ENCODE peak calls at places on chromosomes 4 and X, in nine cellular contexts. T is H7, V is hepatocyte, W is mesenchymal stem cell, G is heart left ventricle, Q is NT2/D1, A is endodermal cell, O is psoas muscle, B is IMR-90. C is an unnamed sample.

GRCh38 chr4:125187221-125187620 is 127.5 kb upstream of the FAT4 start:
- DNase-seq in Q (no peak), G (no peak), O (no peak), V (no peak), B (peak; percentile 75), W (peak; percentile 44), A (no peak), T (no peak), C (no peak)

GRCh38 chr4:41819621-41820020 is 71.1 kb upstream of the PHOX2B start:
- DNase-seq in A (no peak), G (no peak), B (no peak), W (no peak), Q (no peak), T (no peak), V (no peak), O (no peak), C (no peak)

GRCh38 chr4:67198757-67199156 is 346.5 kb downstream of the CENPC start:
- DNase-seq in O (no peak), Q (no peak), W (peak; percentile 57), B (no peak), G (no peak), V (peak; percentile 63), A (no peak), T (peak; percentile 9), C (no peak)

GRCh38 chr4:112210777-112211176 is 20.8 kb upstream of the AP1AR start:
- DNase-seq in Q (no peak), A (no peak), T (no peak), G (no peak), B (no peak), O (no peak), W (no peak), V (no peak), C (no peak)

GRCh38 chrX:111387470-111387869 is 24.5 kb downstream of the DCX start:
- DNase-seq in T (no peak), V (no peak), W (peak; percentile 23), G (no peak), B (no peak), O (no peak), A (no peak), Q (no peak), C (no peak)

GRCh38 chr4:144645621-144646522 is at the start of gene HHIP:
- DNase-seq in Q (no peak), W (peak; percentile 47), O (peak; percentile 52), V (peak; percentile 78), T (peak; percentile 83), B (peak; percentile 65), A (peak; percentile 83), G (peak; percentile 30), C (no peak)

GRCh38 chr4:78951862-78952472 is 12.7 kb upstream of the PAQR3 start:
- DNase-seq in B (peak; percentile 45), V (peak; percentile 64), A (no peak), Q (no peak), O (no peak), W (peak; percentile 56), G (no peak), T (no peak), C (peak; percentile 41)

GRCh38 chr4:99323761-99324160 is 2.6 kb upstream of the ADH1B start:
- DNase-seq in W (no peak), A (no peak), O (no peak), Q (no peak), B (peak; percentile 46), T (no peak), G (no peak), V (no peak), C (no peak)

GRCh38 chrX:47748576-47748975 is 88.1 kb upstream of the ZNF81 start:
- DNase-seq in B (no peak), A (no peak), W (no peak), O (no peak), Q (no peak), T (no peak), G (no peak), V (no peak), C (no peak)

GRCh38 chr4:86132459-86132858 is 227.4 kb downstream of the MAPK10 start:
- DNase-seq in Q (no peak), G (no peak), W (no peak), B (no peak), T (no peak), O (no peak), V (no peak), A (no peak), C (no peak)

DNA sequence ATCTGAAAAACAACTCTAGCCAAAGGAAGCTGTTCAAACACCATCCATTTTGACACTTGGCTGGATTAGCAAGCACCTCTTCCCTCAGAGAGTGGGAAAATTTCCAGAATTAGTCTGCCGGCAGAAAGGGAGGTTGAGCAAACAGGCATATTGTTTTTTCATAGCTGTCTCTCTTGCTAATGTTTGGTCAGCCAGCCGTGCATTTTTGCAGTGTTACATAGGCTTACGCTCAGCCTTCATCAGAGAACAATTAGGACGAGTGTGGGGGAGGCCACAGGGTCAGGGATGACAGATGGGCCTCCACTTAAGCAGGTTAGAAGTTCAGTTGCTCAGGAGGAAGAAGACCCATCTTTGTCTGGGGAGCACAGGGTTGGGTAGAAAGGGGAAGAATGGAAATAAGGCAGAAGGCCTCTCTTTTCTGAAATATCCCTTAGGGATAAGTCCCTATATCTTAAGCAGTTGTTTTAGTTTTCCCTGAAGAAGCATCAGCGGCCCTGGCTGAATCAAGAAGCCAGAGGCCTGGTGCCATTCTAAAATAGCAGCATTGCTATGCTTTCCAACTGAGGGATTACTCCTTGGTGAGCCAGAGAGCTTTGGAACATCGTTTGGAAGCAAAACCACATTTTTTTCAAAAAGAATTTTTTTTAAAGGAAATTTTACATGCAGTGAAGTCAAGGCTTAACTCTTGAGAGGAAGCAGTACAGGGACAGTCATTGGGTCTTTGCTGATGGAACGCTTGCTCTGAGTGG is 118.7 kb downstream of the SMIM20 start:
- DNase-seq in T (no peak), A (no peak), O (no peak), V (no peak), Q (no peak), G (no peak), W (peak; percentile 70), B (peak; percentile 91), C (no peak)
- H3K4me3 ChIP-seq in T (no peak overlapping the region), A (no peak overlapping the region), O (no peak overlapping the region), V (no peak overlapping the region), Q (no peak overlapping the region), G (no peak overlapping the region), W (no peak overlapping the region), B (no peak overlapping the region), C (no peak overlapping the region)

GRCh38 chrX:4809571-4809970 is 1096.1 kb upstream of the PRKX start:
- DNase-seq in T (no peak), A (no peak), O (no peak), Q (no peak), G (no peak), B (no peak), V (no peak), W (no peak), C (no peak)

DNA sequence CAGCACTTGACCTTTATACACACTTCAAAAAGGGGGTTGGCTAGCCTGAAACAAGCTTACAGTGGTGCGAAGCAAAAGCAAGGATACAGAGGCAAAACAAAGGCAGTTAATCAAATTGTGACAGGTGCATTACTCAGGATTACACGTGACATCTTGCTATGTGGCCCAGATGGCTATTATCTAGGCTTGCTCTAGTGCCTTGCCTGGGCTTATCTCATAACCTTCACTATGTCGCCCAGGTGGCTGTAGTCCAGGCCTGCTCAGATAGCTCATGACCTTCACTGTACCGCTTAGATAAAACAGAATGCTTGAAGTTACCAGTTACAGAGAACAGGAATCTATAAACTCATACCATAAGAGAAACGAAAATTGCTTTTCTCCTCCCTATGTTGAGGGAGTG is 1092.1 kb upstream of the PRKX start:
- DNase-seq in W (no peak), Q (no peak), O (no peak), G (peak; percentile 33), A (no peak), T (no peak), V (peak; percentile 33), B (no peak), C (no peak)
- H3K36me3 ChIP-seq in W (no peaks in the 10 kb centered on the region), Q (no peaks in the 10 kb centered on the region), O (no peaks in the 10 kb centered on the region), G (no peaks in the 10 kb centered on the region), A (no peaks in the 10 kb centered on the region), T (no peaks in the 10 kb centered on the region), V (no peaks in the 10 kb centered on the region), B (no peaks in the 10 kb centered on the region), C (no peaks in the 10 kb centered on the region)

GRCh38 chrX:137566746-137567473 is 983 bp downstream of the ZIC3 start:
- DNase-seq in B (no peak), V (no peak), A (peak; percentile 51), G (no peak), O (no peak), W (no peak), T (peak; percentile 52), Q (no peak), C (no peak)

GRCh38 chrX:137565921-137566745 is at the start of gene ZIC3:
- DNase-seq in V (peak; percentile 74), W (peak; percentile 0), T (peak; percentile 98), Q (no peak), G (peak; percentile 69), A (peak; percentile 93), B (no peak), O (peak; percentile 82), C (no peak)

GRCh38 chrX:137568741-137569469 is 3.0 kb downstream of the ZIC3 start:
- DNase-seq in Q (no peak), T (peak; percentile 75), O (no peak), V (no peak), A (peak; percentile 69), B (no peak), G (no peak), W (no peak), C (no peak)

GRCh38 chrX:137567474-137568232 is 1.7 kb downstream of the ZIC3 start:
- DNase-seq in Q (no peak), A (peak; percentile 57), O (no peak), G (no peak), B (no peak), V (no peak), T (peak; percentile 70), W (no peak), C (no peak)

GRCh38 chrX:137569470-137569891 is 3.6 kb downstream of the ZIC3 start:
- DNase-seq in G (no peak), B (no peak), W (no peak), Q (no peak), A (no peak), O (no peak), T (no peak), V (no peak), C (no peak)
- H3K27me3 ChIP-seq in G (peaks cover 88% of the 10 kb centered on the region), B (peaks cover 22% of the 10 kb centered on the region), W (peaks cover 56% of the 10 kb centered on the region), Q (no peaks in the 10 kb centered on the region), A (no peaks in the 10 kb centered on the region), O (peaks cover 27% of the 10 kb centered on the region), T (peaks cover 9% of the 10 kb centered on the region), V (peaks cover 83% of the 10 kb centered on the region), C (peaks cover 3% of the 10 kb centered on the region)

DNA sequence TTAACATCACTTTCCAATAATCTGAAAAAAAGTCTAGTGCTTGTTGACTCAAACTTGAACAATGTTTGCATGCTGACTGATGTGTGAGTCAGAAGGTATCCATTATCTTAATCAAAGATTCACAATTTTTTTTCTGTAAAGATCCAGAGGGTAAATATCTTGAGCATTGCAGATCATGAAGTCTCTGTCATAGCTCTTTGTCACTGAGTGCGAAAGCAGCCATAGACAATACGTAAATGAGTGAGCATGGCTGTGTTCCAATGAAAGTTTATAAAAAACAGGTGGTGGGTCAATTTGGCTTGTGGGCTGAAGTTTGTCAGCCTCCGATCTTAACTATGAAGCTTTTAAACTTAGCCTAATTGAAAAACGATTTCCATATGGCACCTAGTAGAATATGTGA is 37.7 kb downstream of the NHS start:
- DNase-seq in T (no peak), W (peak; percentile 14), B (peak; percentile 87), V (no peak), O (no peak), G (no peak), A (no peak), Q (no peak), C (no peak)
- H3K4me3 ChIP-seq in T (no peak overlapping the region), W (no peak overlapping the region), B (no peak overlapping the region), V (no peak overlapping the region), O (no peak overlapping the region), G (no peak overlapping the region), A (no peak overlapping the region), Q (no peak overlapping the region), C (no peak overlapping the region)

C was measured in CD4-positive, alpha-beta memory T cell.